ENCODE peak calls at places on chromosomes 11 and 22, in seven cellular contexts. E is gastrocnemius medialis; I is A549; C is cardiac muscle cell; P is effector memory CD4-positive, alpha-beta T cell; X is neuronal stem cell; H is CD8-positive, alpha-beta memory T cell. Q is an unnamed sample.

GRCh38 chr11:2590951-2591754 is 108.6 kb downstream of the KCNQ1OT1 start:
- DNase-seq in H (no peak), P (no peak), C (no peak), E (no peak), X (no peak), I (no peak), Q (no peak)

GRCh38 chr11:61814242-61814957 is 2.4 kb downstream of the FADS1 start:
- DNase-seq in X (no peak), H (no peak), P (no peak), C (no peak), I (no peak), E (no peak), Q (no peak)

GRCh38 chr11:32489464-32489863 is 54.1 kb upstream of the WT1 start:
- DNase-seq in H (no peak), E (no peak), I (no peak), X (no peak), C (peak), P (no peak), Q (no peak)

GRCh38 chr11:101860694-101861371 is 54.0 kb upstream of the CEP126 start:
- DNase-seq in X (peak), C (peak), I (peak), P (peak), E (no peak), H (peak), Q (peak)

GRCh38 chr22:37818397-37819099 is 4.6 kb upstream of the GALR3 start:
- DNase-seq in C (peak), I (no peak), X (no peak), P (peak), E (no peak), H (peak), Q (no peak)

GRCh38 chr22:35782504-35782903 is 64.8 kb downstream of the APOL5 start:
- DNase-seq in P (no peak), C (no peak), H (no peak), X (no peak), E (peak), I (no peak), Q (no peak)

GRCh38 chr11:92225206-92225562 is 566 bp downstream of the FAT3 start:
- DNase-seq in X (peak), P (no peak), I (no peak), H (no peak), E (no peak), C (peak), Q (no peak)

GRCh38 chr11:36023922-36024321 is 80.1 kb downstream of the LDLRAD3 start:
- DNase-seq in X (no peak), C (no peak), H (no peak), I (no peak), E (no peak), P (no peak), Q (no peak)

GRCh38 chr11:31237819-31238771 is 131.4 kb downstream of the DCDC1 start:
- DNase-seq in E (no peak), I (no peak), H (no peak), C (no peak), X (peak), P (no peak), Q (peak)

GRCh38 chr11:84714316-84714780 is 912.8 kb downstream of the DLG2 start:
- DNase-seq in P (no peak), C (peak), I (peak), X (peak), H (no peak), E (no peak), Q (peak)

GRCh38 chr22:24466831-24467249 is 28.3 kb upstream of the UPB1 start:
- DNase-seq in E (no peak), C (peak), H (no peak), P (no peak), X (no peak), I (no peak), Q (no peak)

GRCh38 chr11:80383655-80384054 is 942.8 kb upstream of the TENM4 start:
- DNase-seq in X (no peak), E (no peak), H (no peak), P (no peak), C (peak), I (no peak), Q (no peak)

GRCh38 chr22:17742528-17742902 is 31.8 kb downstream of the BID start:
- DNase-seq in I (peak), C (peak), H (peak), E (peak), P (peak), X (peak), Q (peak)

GRCh38 chr11:62398011-62398994 is 20.5 kb upstream of the SCGB1A1 start:
- DNase-seq in H (no peak), E (no peak), I (peak), P (no peak), X (no peak), C (no peak), Q (no peak)

GRCh38 chr11:87368876-87369480 is 331.2 kb downstream of the TMEM135 start:
- DNase-seq in E (no peak), C (peak), X (no peak), P (no peak), I (no peak), H (no peak), Q (no peak)

DNA sequence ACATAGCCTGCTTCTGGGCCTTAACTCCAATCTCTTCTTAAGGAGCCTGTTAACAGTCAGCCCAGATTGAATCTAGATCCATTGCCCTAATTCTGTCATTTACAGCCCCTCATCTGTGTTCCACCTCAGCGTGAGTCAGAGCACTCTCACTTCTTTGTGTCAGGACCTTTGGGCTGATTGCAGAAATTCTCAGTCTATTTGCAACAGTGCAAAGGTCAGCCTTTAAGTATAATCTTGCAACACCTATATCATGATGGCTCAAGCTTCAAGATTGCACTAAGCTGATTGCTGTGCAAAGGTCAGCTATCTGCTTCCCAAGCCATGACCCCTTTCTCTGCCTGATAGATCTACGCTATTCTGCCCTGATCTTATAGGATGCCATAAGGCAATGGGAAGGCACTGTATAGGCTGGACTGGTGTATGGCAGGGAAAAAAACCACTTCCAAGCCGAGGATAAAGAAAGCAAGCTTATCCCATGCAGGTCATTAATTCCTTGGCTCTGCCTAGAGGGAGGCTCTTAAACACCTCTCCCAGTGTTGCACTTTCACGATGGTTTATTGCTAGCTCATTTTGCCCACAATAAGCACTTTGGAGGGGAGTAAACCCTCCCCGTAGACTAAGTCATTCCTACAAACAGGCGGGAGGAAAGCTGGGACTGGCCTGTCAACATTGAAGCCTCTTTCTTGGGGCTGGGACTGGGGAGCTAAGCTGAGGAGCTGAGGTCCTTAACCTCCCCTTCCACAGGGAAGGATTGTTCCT is 100.6 kb downstream of the RRAS2 start:
- DNase-seq in E (no peak), P (no peak), C (no peak), H (no peak), I (peak), X (no peak), Q (no peak)
- H3K27ac ChIP-seq in E (no peak), P (no peak), C (no peak), H (no peak), I (peak), X (no peak), Q (no peak)

GRCh38 chr11:8040261-8040920 is 40.6 kb upstream of the TUB start:
- DNase-seq in P (no peak), E (no peak), C (no peak), I (no peak), H (no peak), X (no peak), Q (no peak)
- H3K27ac ChIP-seq in P (no peak), E (no peak), C (no peak), I (no peak), H (no peak), X (no peak), Q (no peak)

DNA sequence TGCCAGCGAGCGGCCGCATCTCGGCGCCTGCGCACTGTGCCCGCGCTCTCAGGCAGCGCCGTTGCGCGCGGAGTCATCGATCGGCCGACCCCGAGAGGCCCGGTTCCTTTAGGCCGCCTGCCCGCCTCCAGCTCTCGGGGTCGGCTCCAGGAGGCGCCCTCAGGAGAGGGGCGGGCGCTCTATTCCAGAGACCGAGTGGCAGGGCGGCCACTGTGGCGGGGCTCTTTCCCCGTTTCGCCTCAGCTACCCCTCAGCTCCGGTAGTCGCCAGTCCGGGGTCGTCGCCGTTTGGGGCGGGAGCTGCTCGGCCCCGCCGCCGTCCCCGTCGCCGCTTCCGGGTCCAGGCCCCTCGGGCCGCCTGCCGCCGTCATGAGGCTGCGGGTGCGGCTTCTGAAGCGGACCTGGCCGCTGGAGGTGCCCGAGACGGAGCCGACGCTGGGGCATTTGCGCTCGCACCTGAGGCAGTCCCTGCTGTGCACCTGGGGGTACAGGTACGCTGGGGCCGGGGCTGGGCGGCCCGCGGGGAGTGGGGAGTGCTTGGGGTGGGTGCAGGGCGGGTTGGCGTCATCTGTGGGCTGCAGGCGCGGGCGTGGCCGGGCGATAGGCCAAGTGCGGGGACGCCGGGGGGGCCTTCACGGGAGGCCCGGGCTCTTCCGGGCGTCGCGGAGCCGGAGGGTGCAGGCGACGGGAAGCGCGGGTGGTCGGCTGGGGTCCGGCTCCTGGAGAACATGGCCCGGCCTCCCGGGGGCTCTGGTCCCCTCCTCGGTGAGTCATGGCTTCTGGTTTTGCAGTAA is at the start of gene FBXO7:
- DNase-seq in I (peak), X (peak), H (peak), P (peak), C (peak), E (peak), Q (peak)
- H3K27ac ChIP-seq in I (peak), X (peak), H (peak), P (peak), C (peak), E (peak), Q (no peak)

DNA sequence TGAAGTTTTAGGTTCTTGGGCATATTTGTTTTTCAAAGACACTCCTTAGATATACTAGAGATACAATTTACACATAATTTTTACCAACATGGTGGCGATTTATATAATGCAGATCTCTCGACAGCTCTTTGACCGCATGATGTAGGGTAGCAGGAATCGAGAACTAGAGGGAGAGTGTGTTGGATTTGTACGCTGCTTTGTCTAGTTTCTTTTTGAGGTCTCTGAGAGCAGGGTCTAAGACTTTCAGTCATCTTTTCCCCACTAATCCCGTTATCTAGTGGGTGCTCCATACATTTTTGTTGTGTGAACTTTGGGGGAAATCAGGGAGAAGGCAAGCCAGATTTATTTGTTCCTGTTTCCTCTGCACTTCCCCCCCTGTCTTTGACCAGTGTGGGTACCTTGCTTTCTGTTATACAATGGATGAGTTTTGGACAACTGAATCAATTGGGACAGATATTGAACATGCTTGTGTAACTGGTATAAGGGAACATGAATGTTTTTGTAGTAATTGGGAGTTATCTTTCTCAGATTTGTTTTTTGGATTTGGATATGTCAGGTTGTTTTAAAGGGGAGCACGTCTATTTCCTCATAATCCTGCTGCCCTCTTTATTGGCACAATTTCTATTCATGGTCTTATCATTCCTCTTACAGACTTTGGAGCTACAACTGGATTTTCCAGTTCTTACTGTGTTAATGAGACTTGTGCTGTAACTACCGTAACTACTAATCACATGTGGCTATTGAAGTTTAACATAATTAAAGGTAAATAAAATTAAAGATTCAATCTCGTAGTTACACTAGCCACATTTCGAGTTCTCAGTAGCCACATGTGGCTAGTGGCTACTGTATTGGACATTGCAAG is 1.7 kb downstream of the FDX1 start:
- DNase-seq in X (no peak), I (no peak), P (no peak), E (no peak), C (no peak), H (no peak), Q (no peak)
- H3K27ac ChIP-seq in X (no peak), I (peak), P (peak), E (peak), C (peak), H (peak), Q (no peak)

GRCh38 chr11:12085371-12086251 is 24.8 kb upstream of the MICAL2 start:
- DNase-seq in X (no peak), H (no peak), E (no peak), C (no peak), P (no peak), I (peak), Q (no peak)
- H3K27ac ChIP-seq in X (no peak), H (no peak), E (peak), C (no peak), P (no peak), I (peak), Q (no peak)

GRCh38 chr11:34345012-34345804 is 12.6 kb downstream of the ABTB2 start:
- DNase-seq in E (peak), C (no peak), X (no peak), I (peak), P (no peak), H (no peak), Q (no peak)

GRCh38 chr11:34344410-34345011 is 13.3 kb downstream of the ABTB2 start:
- DNase-seq in P (no peak), H (no peak), I (peak), E (peak), C (no peak), X (no peak), Q (no peak)

GRCh38 chr11:34343686-34344085 is 14.1 kb downstream of the ABTB2 start:
- DNase-seq in I (no peak), X (no peak), C (no peak), P (no peak), H (no peak), E (no peak), Q (no peak)

GRCh38 chr11:34342008-34342533 is 15.7 kb downstream of the ABTB2 start:
- DNase-seq in I (no peak), H (no peak), C (peak), X (no peak), P (no peak), E (peak), Q (no peak)

GRCh38 chr11:34343153-34343552 is 14.7 kb downstream of the ABTB2 start:
- DNase-seq in X (no peak), E (no peak), I (no peak), P (no peak), C (no peak), H (no peak), Q (no peak)
- H3K27ac ChIP-seq in X (no peak), E (no peak), I (peak), P (no peak), C (no peak), H (no peak), Q (no peak)

GRCh38 chr11:104926771-104927470 is 28.7 kb upstream of the CASP12 start:
- DNase-seq in I (no peak), C (peak), X (no peak), P (no peak), H (no peak), E (no peak), Q (peak)
- H3K27ac ChIP-seq in I (no peak), C (no peak), X (no peak), P (no peak), H (no peak), E (no peak), Q (no peak)

DNA sequence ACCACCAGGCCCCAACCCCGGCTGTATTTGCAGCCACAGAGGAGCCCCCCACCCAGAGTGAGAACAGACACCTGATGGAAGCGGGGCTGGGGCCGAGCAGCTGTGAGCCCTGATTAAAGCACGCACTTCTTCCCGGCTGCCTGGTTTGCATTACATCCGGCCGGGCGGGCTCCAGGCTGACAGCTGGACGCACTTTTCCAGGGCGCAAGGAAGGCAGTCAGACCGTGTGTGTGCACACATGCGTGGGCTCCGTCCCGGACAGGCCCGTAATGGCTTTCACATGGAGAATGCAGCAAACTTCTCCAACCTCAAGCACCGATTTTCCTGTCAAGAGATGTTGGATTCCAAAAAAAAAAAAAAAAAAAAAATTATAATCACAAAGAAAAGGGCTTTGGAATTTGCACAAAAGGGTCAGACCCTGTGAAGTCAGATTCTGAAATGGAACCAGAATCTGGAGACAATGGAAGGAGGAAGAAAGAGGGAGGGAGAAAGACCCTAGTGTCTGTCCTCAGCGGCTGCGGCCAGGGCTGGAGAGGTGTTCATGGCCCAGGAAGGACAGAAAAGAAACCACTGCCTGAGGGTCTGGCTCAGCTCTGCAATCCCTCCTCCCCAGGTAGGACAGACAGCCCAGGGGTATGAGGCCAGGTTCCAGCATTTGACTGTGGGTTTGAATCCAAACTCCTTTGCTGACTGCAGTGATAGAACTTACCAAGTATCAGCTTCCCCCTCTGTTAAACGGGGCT is 365.5 kb downstream of the MN1 start:
- DNase-seq in H (no peak), E (no peak), X (peak), I (no peak), C (peak), P (no peak), Q (no peak)
- H3K27ac ChIP-seq in H (no peak), E (no peak), X (peak), I (no peak), C (peak), P (no peak), Q (no peak)

GRCh38 chr11:117229411-117229810 is 2.5 kb downstream of the PCSK7 start:
- DNase-seq in I (no peak), C (no peak), H (no peak), X (no peak), P (no peak), E (no peak), Q (no peak)
- H3K27ac ChIP-seq in I (no peak), C (no peak), H (peak), X (no peak), P (peak), E (no peak), Q (no peak)

GRCh38 chr11:106420048-106420665 is 342.7 kb downstream of the AASDHPPT start:
- DNase-seq in E (no peak), C (no peak), P (no peak), H (no peak), I (no peak), X (no peak), Q (no peak)
- H3K27ac ChIP-seq in E (no peak), C (no peak), P (no peak), H (no peak), I (no peak), X (no peak), Q (no peak)

Q was measured in iPS DF 6.9.